ENCODE peak calls at places on chromosome 20, in five cellular contexts. B, Y, K, O and U are unnamed samples.

GRCh38 chr20:47989957-47990356 is 204.7 kb upstream of the SULF2 start:
- DNase-seq in B (no peak), Y (no peak), K (no peak), O (peak; percentile 88), U (no peak)

GRCh38 chr20:62292115-62292514 is 10.7 kb upstream of the ADRM1 start:
- DNase-seq in B (no peak), Y (no peak), K (no peak), O (no peak), U (no peak)

GRCh38 chr20:35663813-35664543 is 722 bp downstream of the CPNE1 start:
- DNase-seq in B (peak; percentile 75), Y (peak; percentile 6), K (peak; percentile 87), O (peak; percentile 28), U (peak; percentile 79)

GRCh38 chr20:35091808-35092523 is 641 bp downstream of the TRPC4AP start:
- DNase-seq in B (no peak), Y (no peak), K (peak; percentile 12), O (no peak), U (peak; percentile 16)

GRCh38 chr20:62019144-62019805 is 46.4 kb downstream of the TAF4 start:
- DNase-seq in B (no peak), Y (no peak), K (no peak), O (no peak), U (no peak)

GRCh38 chr20:22795897-22796296 is 211.5 kb upstream of the FOXA2 start:
- DNase-seq in B (no peak), Y (peak; percentile 37), K (no peak), O (peak; percentile 97), U (peak; percentile 40)

GRCh38 chr20:44961868-44962267 is 1.7 kb upstream of the TOMM34 start:
- DNase-seq in B (peak; percentile 20), Y (no peak), K (no peak), O (peak; percentile 68), U (no peak)

GRCh38 chr20:47676219-47676721 is 109.0 kb downstream of the SULF2 start:
- DNase-seq in B (peak; percentile 84), Y (no peak), K (no peak), O (no peak), U (peak; percentile 51)

GRCh38 chr20:29876911-29877285 is 1380.6 kb upstream of the DEFB115 start:
- DNase-seq in B (no peak), Y (no peak), K (no peak), O (no peak), U (no peak)

GRCh38 chr20:25227317-25227831 is 20.5 kb upstream of the PYGB start:
- DNase-seq in B (no peak), Y (no peak), K (no peak), O (peak; percentile 81), U (no peak)

GRCh38 chr20:46060301-46060881 is 29.4 kb downstream of the NCOA5 start:
- DNase-seq in B (no peak), Y (no peak), K (peak; percentile 82), O (no peak), U (no peak)

GRCh38 chr20:25643735-25644134 is 19.9 kb upstream of the NANP start:
- DNase-seq in B (no peak), Y (no peak), K (no peak), O (no peak), U (no peak)

GRCh38 chr20:23636182-23636907 is 1.4 kb downstream of the CST3 start:
- DNase-seq in B (no peak), Y (no peak), K (no peak), O (no peak), U (no peak)

GRCh38 chr20:29443819-29444218 is 1813.6 kb upstream of the DEFB115 start:
- DNase-seq in B (no peak), Y (no peak), K (peak; percentile 4), O (no peak), U (no peak)

GRCh38 chr20:50586531-50587232 is 76.5 kb downstream of the PTPN1 start:
- DNase-seq in B (no peak), Y (no peak), K (no peak), O (no peak), U (no peak)

GRCh38 chr20:59082077-59082740 is 39.6 kb upstream of the PRELID3B start:
- DNase-seq in B (peak; percentile 21), Y (peak; percentile 23), K (peak; percentile 37), O (peak; percentile 71), U (no peak)

GRCh38 chr20:46118481-46119020 is 437 bp downstream of the CD40 start:
- DNase-seq in B (peak; percentile 81), Y (no peak), K (peak; percentile 72), O (no peak), U (peak; percentile 75)

GRCh38 chr20:22411568-22412450 is 172.6 kb downstream of the FOXA2 start:
- DNase-seq in B (no peak), Y (no peak), K (no peak), O (no peak), U (no peak)

GRCh38 chr20:43658068-43658722 is 8.7 kb upstream of the MYBL2 start:
- DNase-seq in B (peak; percentile 55), Y (no peak), K (no peak), O (peak; percentile 53), U (peak; percentile 44)

GRCh38 chr20:44720994-44721784 is 6.0 kb downstream of the CCN5 start:
- DNase-seq in B (no peak), Y (peak; percentile 37), K (no peak), O (peak; percentile 69), U (no peak)

GRCh38 chr20:8756410-8756809 is 312.5 kb upstream of the PLCB4 start:
- DNase-seq in B (no peak), Y (peak; percentile 18), K (no peak), O (peak; percentile 77), U (no peak)

GRCh38 chr20:8094415-8094818 is 37.6 kb upstream of the PLCB1 start:
- DNase-seq in B (no peak), Y (no peak), K (no peak), O (peak; percentile 46), U (no peak)

GRCh38 chr20:61806995-61807394 is 258.7 kb downstream of the TAF4 start:
- DNase-seq in B (no peak), Y (no peak), K (no peak), O (no peak), U (no peak)

GRCh38 chr20:1301031-1301529 is 27.9 kb downstream of the SDCBP2 start:
- DNase-seq in B (peak; percentile 33), Y (peak; percentile 18), K (no peak), O (peak; percentile 74), U (peak; percentile 43)

GRCh38 chr20:10654630-10655029 is 19.2 kb downstream of the JAG1 start:
- DNase-seq in B (peak; percentile 85), Y (no peak), K (no peak), O (no peak), U (peak; percentile 61)

GRCh38 chr20:45011108-45011526 is 44.8 kb downstream of the STK4 start:
- DNase-seq in B (peak; percentile 83), Y (peak; percentile 36), K (peak; percentile 65), O (peak; percentile 84), U (peak; percentile 71)

GRCh38 chr20:32752458-32753250 is 9.4 kb upstream of the COMMD7 start:
- DNase-seq in B (no peak), Y (no peak), K (no peak), O (peak; percentile 68), U (no peak)

GRCh38 chr20:33900515-33901131 is 89.5 kb downstream of the CHMP4B start:
- DNase-seq in B (no peak), Y (no peak), K (no peak), O (no peak), U (peak; percentile 85)

GRCh38 chr20:53774487-53775203 is 181.0 kb upstream of the ZNF217 start:
- DNase-seq in B (no peak), Y (peak; percentile 54), K (no peak), O (peak; percentile 100), U (no peak)

GRCh38 chr20:16417001-16417400 is 156.2 kb downstream of the KIF16B start:
- DNase-seq in B (no peak), Y (no peak), K (no peak), O (no peak), U (no peak)

GRCh38 chr20:6599876-6600275 is 167.6 kb upstream of the BMP2 start:
- DNase-seq in B (no peak), Y (no peak), K (no peak), O (peak; percentile 27), U (no peak)

DNA sequence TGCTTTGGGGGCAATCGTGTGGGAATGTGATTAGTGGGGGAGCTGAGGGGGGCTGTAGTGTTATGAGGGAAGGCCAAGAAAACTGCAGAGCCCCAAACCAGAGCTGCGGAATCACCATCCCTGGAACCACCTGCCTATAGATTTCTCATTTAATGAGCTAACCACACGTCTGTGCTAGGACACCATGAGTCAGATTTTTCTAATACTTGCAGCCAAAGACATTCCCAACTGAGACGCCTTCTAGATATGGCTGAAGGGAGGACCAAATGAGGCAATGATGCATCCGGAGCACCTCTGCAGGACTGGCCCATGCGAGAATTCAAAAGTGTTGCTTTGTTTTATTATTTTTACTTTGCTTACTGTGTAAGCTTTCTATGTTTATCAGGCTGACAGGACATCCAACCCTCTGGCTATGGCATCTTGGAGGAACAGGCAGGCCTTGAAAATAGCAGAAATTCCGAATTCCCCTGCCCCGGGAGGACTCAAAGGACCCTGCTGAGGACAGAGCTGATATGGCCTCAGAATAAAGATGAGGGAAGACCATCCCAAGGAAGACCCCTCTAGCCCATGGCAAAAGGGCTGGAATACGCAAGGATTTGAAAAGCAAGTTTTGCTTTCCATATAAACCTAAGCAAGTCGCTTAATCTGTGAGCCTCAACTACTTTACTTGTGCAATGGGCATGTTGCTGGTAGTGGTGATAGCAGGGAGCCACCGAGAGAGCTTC is 3.1 kb upstream of the PTGIS start:
- DNase-seq in B (no peak), Y (no peak), K (no peak), O (peak; percentile 48), U (no peak)
- TF ChIP-seq EZH2phosphoT487 in B (no peak), Y (no peak), K (no peak), O (no peak), U (no peak)

GRCh38 chr20:36744243-36744642 is 1.6 kb downstream of the NDRG3 start:
- DNase-seq in B (no peak), Y (no peak), K (no peak), O (no peak), U (no peak)

GRCh38 chr20:36742558-36742957 is 3.3 kb downstream of the NDRG3 start:
- DNase-seq in B (no peak), Y (no peak), K (no peak), O (no peak), U (no peak)

GRCh38 chr20:36745234-36745926 is 510 bp downstream of the NDRG3 start:
- DNase-seq in B (peak; percentile 60), Y (no peak), K (peak; percentile 69), O (no peak), U (peak; percentile 26)

GRCh38 chr20:36745927-36746659 is at the start of gene NDRG3:
- DNase-seq in B (peak; percentile 99), Y (peak; percentile 78), K (peak; percentile 97), O (peak; percentile 94), U (peak; percentile 98)

GRCh38 chr20:36744764-36745191 is 1.1 kb downstream of the NDRG3 start:
- DNase-seq in B (peak; percentile 42), Y (no peak), K (no peak), O (peak; percentile 68), U (peak; percentile 21)
- TF ChIP-seq EZH2phosphoT487 in B (no peak), Y (no peak), K (no peak), O (no peak), U (no peak)

GRCh38 chr20:63560333-63560805 is 6.4 kb downstream of the FNDC11 start:
- DNase-seq in B (no peak), Y (no peak), K (no peak), O (no peak), U (no peak)
- TF ChIP-seq EZH2phosphoT487 in B (no peak), Y (no peak), K (no peak), O (no peak), U (no peak)

DNA sequence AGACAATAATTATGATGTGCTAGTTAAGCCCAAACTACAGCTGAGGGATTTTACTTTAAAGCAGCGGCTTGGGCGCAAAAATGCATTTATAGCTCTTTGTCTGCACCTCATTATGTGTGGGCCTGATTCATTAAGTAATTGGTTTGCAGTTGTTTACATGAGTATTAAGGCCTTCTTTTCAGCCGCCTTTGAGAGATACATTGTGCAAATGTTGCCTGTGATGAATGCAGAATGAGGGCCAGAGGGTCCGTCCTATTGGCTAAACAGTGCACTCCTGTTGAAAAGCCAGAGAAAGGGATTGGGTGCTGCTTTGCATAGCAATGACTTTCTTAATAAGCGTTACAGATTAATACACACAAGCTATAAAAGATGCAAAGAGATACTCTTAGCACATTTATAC is 68.3 kb upstream of the XRN2 start:
- DNase-seq in B (peak; percentile 23), Y (no peak), K (no peak), O (no peak), U (peak; percentile 74)
- TF ChIP-seq EZH2phosphoT487 in B (no peak), Y (no peak), K (no peak), O (no peak), U (peak; percentile 10)